ENCODE peak calls at places on chromosome 11, in six cellular contexts. One of them, this sample, is unnamed.

GRCh38 chr11:75408852-75409219 is 9.5 kb downstream of the RPS3 start:
- DNase-seq in naive B cell: no peak
- DNase-seq in HEK293T: no peak
- DNase-seq in activated T-cell treated with anti-CD3 and anti-CD28 coated beads, Interleukin-2, amount 50 U/mL, for 72 hours: no peak
- DNase-seq in nephron progenitor cell: no peak
- DNase-seq in NCI-H446: no peak
- DNase-seq in this sample: no peak

GRCh38 chr11:124194696-124195418 is 11.7 kb downstream of the OR10D3 start:
- DNase-seq in nephron progenitor cell: peak; percentile 55
- DNase-seq in naive B cell: no peak
- DNase-seq in HEK293T: peak; percentile 55
- DNase-seq in NCI-H446: peak; percentile 50
- DNase-seq in activated T-cell treated with anti-CD3 and anti-CD28 coated beads, Interleukin-2, amount 50 U/mL, for 72 hours: peak; percentile 60
- DNase-seq in this sample: peak; percentile 49

GRCh38 chr11:60905047-60905446 is 1.3 kb downstream of the PRPF19 start:
- DNase-seq in naive B cell: no peak
- DNase-seq in NCI-H446: no peak
- DNase-seq in HEK293T: no peak
- DNase-seq in nephron progenitor cell: no peak
- DNase-seq in activated T-cell treated with anti-CD3 and anti-CD28 coated beads, Interleukin-2, amount 50 U/mL, for 72 hours: no peak
- DNase-seq in this sample: no peak

GRCh38 chr11:66619080-66619554 is 2.7 kb downstream of the RBM14 start:
- DNase-seq in NCI-H446: no peak
- DNase-seq in activated T-cell treated with anti-CD3 and anti-CD28 coated beads, Interleukin-2, amount 50 U/mL, for 72 hours: no peak
- DNase-seq in naive B cell: peak; percentile 43
- DNase-seq in HEK293T: no peak
- DNase-seq in nephron progenitor cell: no peak
- DNase-seq in this sample: peak; percentile 60

GRCh38 chr11:16605971-16606783 is 132.3 kb upstream of the C11orf58 start:
- DNase-seq in naive B cell: peak; percentile 61
- DNase-seq in HEK293T: peak; percentile 73
- DNase-seq in nephron progenitor cell: peak; percentile 95
- DNase-seq in activated T-cell treated with anti-CD3 and anti-CD28 coated beads, Interleukin-2, amount 50 U/mL, for 72 hours: peak; percentile 91
- DNase-seq in NCI-H446: peak; percentile 86
- DNase-seq in this sample: peak; percentile 88

GRCh38 chr11:32302826-32303225 is 132.5 kb downstream of the WT1 start:
- DNase-seq in naive B cell: no peak
- DNase-seq in activated T-cell treated with anti-CD3 and anti-CD28 coated beads, Interleukin-2, amount 50 U/mL, for 72 hours: no peak
- DNase-seq in NCI-H446: no peak
- DNase-seq in nephron progenitor cell: no peak
- DNase-seq in HEK293T: no peak
- DNase-seq in this sample: no peak

GRCh38 chr11:69293087-69293486 is 868 bp upstream of the MYEOV start:
- DNase-seq in activated T-cell treated with anti-CD3 and anti-CD28 coated beads, Interleukin-2, amount 50 U/mL, for 72 hours: no peak
- DNase-seq in NCI-H446: no peak
- DNase-seq in nephron progenitor cell: no peak
- DNase-seq in HEK293T: no peak
- DNase-seq in naive B cell: no peak
- DNase-seq in this sample: no peak

GRCh38 chr11:111259871-111260270 is 14.3 kb downstream of the POU2AF2 start:
- DNase-seq in HEK293T: no peak
- DNase-seq in naive B cell: no peak
- DNase-seq in nephron progenitor cell: no peak
- DNase-seq in activated T-cell treated with anti-CD3 and anti-CD28 coated beads, Interleukin-2, amount 50 U/mL, for 72 hours: no peak
- DNase-seq in NCI-H446: no peak
- DNase-seq in this sample: no peak